ENCODE peak calls at places on chromosome 1, in five cellular contexts. One of them, this sample, is unnamed.

GRCh38 chr1:193538004-193538355 is 351.6 kb upstream of the B3GALT2 start:
- DNase-seq in amygdala: no peak
- DNase-seq in OCI-LY7: no peak
- DNase-seq in amniotic stem cell: no peak
- DNase-seq in T-cell: no peak
- DNase-seq in this sample: no peak

GRCh38 chr1:179105393-179105792 is 23.5 kb downstream of the TOR3A start:
- DNase-seq in amygdala: no peak
- DNase-seq in OCI-LY7: peak; percentile 40
- DNase-seq in amniotic stem cell: no peak
- DNase-seq in T-cell: no peak
- DNase-seq in this sample: peak; percentile 10

GRCh38 chr1:206925116-206925736 is 3.5 kb upstream of the FCMR start:
- DNase-seq in amygdala: no peak
- DNase-seq in OCI-LY7: peak; percentile 89
- DNase-seq in amniotic stem cell: no peak
- DNase-seq in T-cell: peak; percentile 68
- DNase-seq in this sample: peak; percentile 57

GRCh38 chr1:155466996-155467395 is 95.6 kb downstream of the ASH1L start:
- DNase-seq in amygdala: no peak
- DNase-seq in OCI-LY7: no peak
- DNase-seq in amniotic stem cell: peak; percentile 21
- DNase-seq in T-cell: no peak
- DNase-seq in this sample: no peak

GRCh38 chr1:40664167-40664537 is 1.3 kb downstream of the RIMS3 start:
- DNase-seq in amygdala: no peak
- DNase-seq in OCI-LY7: peak; percentile 58
- DNase-seq in amniotic stem cell: no peak
- DNase-seq in T-cell: no peak
- DNase-seq in this sample: no peak

GRCh38 chr1:54499097-54500029 is 48.7 kb upstream of the ACOT11 start:
- DNase-seq in amygdala: no peak
- DNase-seq in OCI-LY7: peak; percentile 48
- DNase-seq in amniotic stem cell: no peak
- DNase-seq in T-cell: peak; percentile 27
- DNase-seq in this sample: no peak

GRCh38 chr1:12005488-12006166 is 13.7 kb upstream of the MIIP start:
- DNase-seq in amygdala: no peak
- DNase-seq in OCI-LY7: no peak
- DNase-seq in amniotic stem cell: no peak
- DNase-seq in T-cell: no peak
- DNase-seq in this sample: no peak

GRCh38 chr1:166914111-166914510 is 38.0 kb upstream of the TADA1 start:
- DNase-seq in amygdala: no peak
- DNase-seq in OCI-LY7: no peak
- DNase-seq in amniotic stem cell: no peak
- DNase-seq in T-cell: no peak
- DNase-seq in this sample: no peak

GRCh38 chr1:87226341-87226760 is 102.3 kb upstream of the LMO4 start:
- DNase-seq in amygdala: peak; percentile 54
- DNase-seq in OCI-LY7: no peak
- DNase-seq in amniotic stem cell: peak; percentile 69
- DNase-seq in T-cell: no peak
- DNase-seq in this sample: no peak

GRCh38 chr1:183259886-183260285 is 73.8 kb downstream of the LAMC2 start:
- DNase-seq in amygdala: no peak
- DNase-seq in OCI-LY7: no peak
- DNase-seq in amniotic stem cell: no peak
- DNase-seq in T-cell: no peak
- DNase-seq in this sample: no peak

GRCh38 chr1:219958875-219959417 is 30.6 kb upstream of the SLC30A10 start:
- DNase-seq in amygdala: no peak
- DNase-seq in OCI-LY7: no peak
- DNase-seq in amniotic stem cell: no peak
- DNase-seq in T-cell: no peak
- DNase-seq in this sample: no peak

This sample was measured in CD4-positive, CD25-positive, alpha-beta regulatory T cell.